ENCODE peak calls at places on chromosomes 16 and 17, in four cellular contexts. X is K562, B is H1, N is HCT116. U is an unnamed sample.

GRCh38 chr16:48365601-48366164 is 19.5 kb downstream of the SIAH1 start:
- DNase-seq in X (peak), B (peak), N (peak), U (peak)

GRCh38 chr16:81315271-81316175 is 761 bp downstream of the GAN start:
- DNase-seq in X (peak), B (no peak), N (no peak), U (peak)

GRCh38 chr16:12535535-12536411 is 267.9 kb downstream of the CPPED1 start:
- DNase-seq in X (peak), B (no peak), N (no peak), U (peak)

GRCh38 chr17:806346-807145 is 24.4 kb downstream of the MRM3 start:
- DNase-seq in X (no peak), B (no peak), N (no peak), U (no peak)

GRCh38 chr17:9098242-9098641 is 76.9 kb downstream of the NTN1 start:
- DNase-seq in X (no peak), B (no peak), N (no peak), U (no peak)

GRCh38 chr16:66970775-66971725 is 10.0 kb downstream of the CES3 start:
- DNase-seq in X (peak), B (no peak), N (no peak), U (no peak)

GRCh38 chr17:28553000-28553505 is 629 bp upstream of the UNC119 start:
- DNase-seq in X (no peak), B (no peak), N (no peak), U (no peak)

GRCh38 chr17:56793506-56793905 is 40.2 kb downstream of the C17orf67 start:
- DNase-seq in X (no peak), B (no peak), N (no peak), U (no peak)

GRCh38 chr16:48244863-48245195 is 729 bp downstream of the LONP2 start:
- DNase-seq in X (no peak), B (no peak), N (no peak), U (no peak)

GRCh38 chr17:43393944-43394482 is 4.8 kb upstream of the ARL4D start:
- DNase-seq in X (peak), B (no peak), N (peak), U (peak)

GRCh38 chr16:89150090-89150835 is 21.3 kb upstream of the CDH15 start:
- DNase-seq in X (no peak), B (no peak), N (no peak), U (no peak)

GRCh38 chr16:74448990-74449389 is 27.7 kb upstream of the CLEC18B start:
- DNase-seq in X (no peak), B (no peak), N (peak), U (no peak)

GRCh38 chr17:44557653-44558285 is 485 bp downstream of the FZD2 start:
- DNase-seq in X (no peak), B (no peak), N (no peak), U (no peak)

GRCh38 chr16:15576960-15577958 is 65.7 kb downstream of the MARF1 start:
- DNase-seq in X (peak), B (no peak), N (no peak), U (peak)

GRCh38 chr16:17563340-17563739 is 92.6 kb upstream of the XYLT1 start:
- DNase-seq in X (no peak), B (no peak), N (no peak), U (no peak)

GRCh38 chr17:57550671-57551315 is 194.3 kb downstream of the CCDC182 start:
- DNase-seq in X (no peak), B (no peak), N (no peak), U (no peak)

GRCh38 chr16:3363793-3364192 is 8.1 kb downstream of the OR2C1 start:
- DNase-seq in X (peak), B (no peak), N (peak), U (peak)

GRCh38 chr16:17161034-17161433 is 309.7 kb downstream of the XYLT1 start:
- DNase-seq in X (no peak), B (no peak), N (no peak), U (no peak)

GRCh38 chr16:65178151-65178550 is 56.3 kb upstream of the CDH11 start:
- DNase-seq in X (no peak), B (no peak), N (no peak), U (no peak)

GRCh38 chr16:83928341-83929055 is 24.5 kb upstream of the OSGIN1 start:
- DNase-seq in X (no peak), B (no peak), N (no peak), U (peak)

GRCh38 chr17:79836952-79837887 is 2.0 kb downstream of the CBX4 start:
- DNase-seq in X (peak), B (no peak), N (peak), U (peak)

GRCh38 chr16:87832137-87832527 is 37.2 kb downstream of the SLC7A5 start:
- DNase-seq in X (no peak), B (no peak), N (no peak), U (no peak)

GRCh38 chr16:87832759-87833502 is 36.4 kb downstream of the SLC7A5 start:
- DNase-seq in X (no peak), B (no peak), N (no peak), U (no peak)

GRCh38 chr16:87830673-87831420 is 38.5 kb downstream of the SLC7A5 start:
- DNase-seq in X (no peak), B (no peak), N (no peak), U (no peak)

GRCh38 chr16:87829988-87830672 is 39.2 kb downstream of the SLC7A5 start:
- DNase-seq in X (no peak), B (no peak), N (no peak), U (no peak)

DNA sequence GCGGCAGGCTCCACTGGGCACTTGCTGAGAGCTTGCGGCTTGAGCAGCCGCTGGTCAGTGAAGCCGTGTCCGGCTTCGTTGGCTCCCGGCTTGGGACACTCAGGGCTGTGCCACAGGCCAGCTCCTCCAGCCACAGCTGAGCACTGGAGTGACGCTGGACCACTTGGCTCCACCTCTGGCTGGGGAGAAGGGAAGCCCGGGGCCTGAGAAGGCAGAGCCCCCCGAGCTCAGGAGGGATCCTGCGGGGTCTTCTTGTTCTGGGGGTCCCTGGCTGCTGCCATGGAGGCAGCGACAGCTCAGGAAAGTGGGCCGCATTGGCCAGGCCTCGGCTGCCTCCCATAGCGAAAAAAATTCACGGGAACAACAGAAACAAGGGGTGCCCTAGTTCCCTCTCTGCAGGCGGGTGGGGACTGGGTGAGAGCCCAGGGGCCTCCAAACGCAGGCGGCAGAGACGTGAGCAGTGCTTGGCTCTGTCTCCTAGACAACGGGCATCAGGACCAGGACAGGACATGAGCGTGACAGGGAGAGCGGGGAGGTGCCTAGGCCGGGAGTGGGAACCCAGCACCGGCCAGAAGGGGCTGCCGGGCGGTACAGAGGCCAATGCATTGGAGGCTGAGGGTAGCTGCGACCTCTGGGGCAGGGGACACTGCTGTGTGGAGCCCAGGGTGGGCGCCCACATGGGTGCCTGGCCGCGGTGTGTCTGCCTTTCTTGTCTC is 37.7 kb downstream of the SLC7A5 start:
- DNase-seq in X (no peak), B (no peak), N (no peak), U (no peak)
- TF ChIP-seq CEBPB in X (no peak), B (no peak), N (no peak), U (no peak)

GRCh38 chr16:69823831-69824563 is 61.9 kb downstream of the WWP2 start:
- DNase-seq in X (no peak), B (no peak), N (no peak), U (no peak)

GRCh38 chr16:69822174-69822935 is 60.2 kb downstream of the WWP2 start:
- DNase-seq in X (no peak), B (no peak), N (no peak), U (peak)

GRCh38 chr16:69821844-69822173 is 59.7 kb downstream of the WWP2 start:
- DNase-seq in X (no peak), B (no peak), N (no peak), U (no peak)

GRCh38 chr16:69818811-69819587 is 56.9 kb downstream of the WWP2 start:
- DNase-seq in X (no peak), B (no peak), N (no peak), U (no peak)

GRCh38 chr16:69820926-69821541 is 58.9 kb downstream of the WWP2 start:
- DNase-seq in X (no peak), B (no peak), N (no peak), U (peak)
- TF ChIP-seq SP1 in X (no peak), B (no peak), N (no peak), U (no peak)

GRCh38 chr16:69110406-69110805 is 5.0 kb downstream of the HAS3 start:
- DNase-seq in X (no peak), B (no peak), N (no peak), U (no peak)

GRCh38 chr16:69109486-69110270 is 4.2 kb downstream of the HAS3 start:
- DNase-seq in X (no peak), B (no peak), N (no peak), U (no peak)

GRCh38 chr16:69108069-69108904 is 2.8 kb downstream of the HAS3 start:
- DNase-seq in X (no peak), B (no peak), N (no peak), U (no peak)

GRCh38 chr16:69107311-69107962 is 2.0 kb downstream of the HAS3 start:
- DNase-seq in X (no peak), B (no peak), N (no peak), U (no peak)

DNA sequence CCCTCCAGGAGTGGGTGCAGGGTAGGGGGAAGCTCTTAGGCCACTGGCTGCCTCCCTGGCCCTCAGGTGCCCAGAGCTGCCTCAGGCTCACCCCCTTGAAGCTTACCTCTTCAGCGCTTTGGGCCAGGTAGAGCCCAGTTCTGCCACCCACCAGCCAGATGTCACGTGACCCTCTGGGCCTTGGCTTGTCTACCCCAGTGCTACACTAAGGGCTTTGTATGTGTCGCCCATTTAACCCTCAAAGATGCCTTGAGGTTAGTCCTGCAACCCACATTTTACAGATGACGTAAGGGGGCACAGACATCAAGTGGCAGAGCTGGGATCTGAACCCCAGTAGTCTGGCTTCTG is 3.4 kb downstream of the HAS3 start:
- DNase-seq in X (no peak), B (no peak), N (no peak), U (no peak)
- TF ChIP-seq FOSL1 in X (no peak), B (no peak), N (no peak), U (no peak)

GRCh38 chr17:27206447-27206846 is 87.5 kb upstream of the WSB1 start:
- DNase-seq in X (peak), B (no peak), N (peak), U (peak)
- TF ChIP-seq CEBPB in X (no peak), B (no peak), N (no peak), U (no peak)

GRCh38 chr16:68049448-68049847 is 26.4 kb downstream of the DUS2 start:
- DNase-seq in X (peak), B (no peak), N (no peak), U (no peak)

DNA sequence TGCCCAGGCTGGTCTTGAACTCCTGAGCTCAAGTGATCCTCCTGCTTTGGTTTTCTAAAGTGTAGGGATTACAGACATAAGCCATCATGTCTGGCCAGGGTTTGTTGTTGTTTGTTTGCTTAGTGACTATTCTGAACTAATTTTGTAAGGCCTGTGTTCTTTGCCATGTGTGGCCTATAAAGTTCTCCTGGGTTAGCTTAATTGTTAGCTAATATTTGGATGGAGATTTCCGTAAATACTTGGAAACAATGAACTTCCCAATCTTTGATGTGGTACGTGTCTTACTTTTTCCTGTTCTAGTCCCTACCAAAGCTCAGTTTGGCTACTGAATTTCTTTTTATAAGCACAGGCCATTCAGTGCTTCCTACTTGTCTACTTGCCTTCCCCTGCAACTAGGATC is 24.9 kb downstream of the DUS2 start:
- DNase-seq in X (no peak), B (no peak), N (no peak), U (peak)
- TF ChIP-seq SP1 in X (no peak), B (no peak), N (no peak), U (no peak)

DNA sequence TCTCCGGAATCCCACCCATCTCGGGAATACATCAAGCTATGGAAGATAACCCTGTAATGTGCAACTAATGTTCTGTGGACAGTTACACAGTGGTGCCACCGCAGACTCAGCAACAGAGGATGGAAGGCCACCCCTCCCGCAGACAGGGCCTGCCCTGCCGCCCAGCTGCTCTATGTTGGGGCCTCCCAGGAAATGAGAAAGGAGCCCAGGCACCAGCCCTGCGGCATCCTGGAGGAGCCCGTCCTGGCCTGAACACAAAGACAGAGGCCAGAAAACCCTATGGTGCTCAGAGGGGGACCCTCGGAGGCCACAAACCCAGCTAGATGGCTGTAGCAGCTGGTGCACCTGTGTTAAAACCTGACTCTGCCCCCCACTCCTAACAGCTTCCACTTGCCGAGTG is 216.1 kb upstream of the RPL38 start:
- DNase-seq in X (no peak), B (no peak), N (no peak), U (no peak)
- TF ChIP-seq FOSL1 in X (no peak), B (no peak), N (no peak), U (no peak)

DNA sequence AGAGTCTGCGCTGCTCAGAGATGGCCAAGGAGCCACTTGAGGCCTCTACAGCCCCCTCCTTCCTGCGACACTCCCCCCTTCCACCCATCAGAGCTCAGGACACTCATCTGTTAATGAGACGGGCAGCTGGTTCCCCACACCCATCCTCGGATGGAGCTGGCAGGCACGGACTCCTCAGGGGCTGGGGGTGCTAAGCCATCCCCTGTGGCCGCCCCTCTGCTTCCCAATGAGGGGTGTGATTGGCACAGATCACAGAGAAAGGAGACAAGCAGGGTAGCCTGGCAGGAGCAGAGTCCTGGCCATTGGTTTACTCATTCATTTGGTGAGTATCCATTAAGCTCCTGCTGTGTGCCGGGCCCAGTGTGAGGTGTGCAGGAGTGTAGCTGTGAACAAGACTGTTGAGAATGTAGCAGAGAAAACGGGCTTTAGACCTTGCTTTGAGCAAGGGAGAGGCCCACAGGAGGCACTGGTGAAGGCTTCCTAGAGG is 12.6 kb upstream of the CRHR1 start:
- DNase-seq in X (no peak), B (no peak), N (no peak), U (no peak)
- TF ChIP-seq CEBPB in X (no peak), B (no peak), N (no peak), U (no peak)

U was measured in HepG2.